ENCODE peak calls at places on chromosomes 12 and 14, in seven cellular contexts. J, U, R, P, B, V and W are unnamed samples.
A peak's percentile ranks its signal among the peaks of the same experiment; 100 is the strongest.

GRCh38 chr12:95548056-95548538 is 3.2 kb downstream of the USP44 start:
- DNase-seq in B (no peak), R (peak; percentile 90), P (peak; percentile 42), V (peak; percentile 83), J (no peak), U (peak; percentile 48), W (no peak)

GRCh38 chr14:60631842-60632241 is 17.4 kb downstream of the SIX1 start:
- DNase-seq in J (no peak), U (no peak), P (no peak), B (no peak), V (no peak), R (no peak), W (no peak)

GRCh38 chr14:90778468-90779255 is 37.6 kb downstream of the TTC7B start:
- DNase-seq in P (no peak), U (no peak), J (no peak), V (peak; percentile 24), B (no peak), R (peak; percentile 50), W (no peak)

GRCh38 chr14:95250936-95251335 is 68.8 kb downstream of the CLMN start:
- DNase-seq in V (no peak), B (no peak), P (no peak), R (peak; percentile 31), U (no peak), J (no peak), W (no peak)

GRCh38 chr12:98420403-98420800 is 95.0 kb upstream of the TMPO start:
- DNase-seq in P (no peak), B (no peak), U (no peak), V (no peak), R (no peak), J (no peak), W (no peak)

GRCh38 chr12:107681455-107681835 is 4.2 kb upstream of the PWP1 start:
- DNase-seq in B (no peak), V (no peak), R (no peak), U (no peak), J (no peak), P (no peak), W (no peak)

GRCh38 chr14:24613747-24614146 is 4.3 kb upstream of the GZMH start:
- DNase-seq in J (no peak), P (no peak), V (no peak), U (no peak), B (no peak), R (no peak), W (no peak)

GRCh38 chr12:46480282-46480681 is 107.7 kb upstream of the SLC38A2 start:
- DNase-seq in B (no peak), P (no peak), V (no peak), J (no peak), U (no peak), R (no peak), W (no peak)

GRCh38 chr14:102262894-102263462 is 42.0 kb downstream of the MOK start:
- DNase-seq in P (peak; percentile 55), J (no peak), B (no peak), R (no peak), V (peak; percentile 89), U (no peak), W (peak; percentile 27)

GRCh38 chr12:132804426-132804861 is 24.2 kb downstream of the GOLGA3 start:
- DNase-seq in U (no peak), R (no peak), P (peak; percentile 72), V (no peak), B (no peak), J (no peak), W (no peak)

GRCh38 chr12:76784600-76785051 is 20.7 kb downstream of the ZDHHC17 start:
- DNase-seq in B (no peak), J (peak; percentile 7), U (no peak), P (no peak), V (no peak), R (no peak), W (no peak)

GRCh38 chr12:12244341-12244740 is 22.5 kb downstream of the LRP6 start:
- DNase-seq in B (no peak), R (no peak), J (no peak), U (no peak), V (no peak), P (no peak), W (no peak)

GRCh38 chr12:108307006-108307405 is 32.1 kb downstream of the CMKLR1 start:
- DNase-seq in R (no peak), J (peak; percentile 77), V (no peak), B (no peak), U (no peak), P (no peak), W (no peak)

GRCh38 chr12:4272976-4273650 is 449 bp upstream of the CCND2 start:
- DNase-seq in J (no peak), R (no peak), U (no peak), V (no peak), P (no peak), B (no peak), W (no peak)

GRCh38 chr12:111174283-111175108 is 194.4 kb downstream of the PHETA1 start:
- DNase-seq in U (no peak), P (peak; percentile 54), V (no peak), B (no peak), R (no peak), J (no peak), W (no peak)

GRCh38 chr14:33682746-33683145 is 268.1 kb downstream of the EGLN3 start:
- DNase-seq in V (no peak), R (no peak), P (no peak), U (no peak), J (no peak), B (no peak), W (no peak)